ENCODE peak calls at places on chromosomes 4 and X, in ten cellular contexts. One of them, this sample, is unnamed.

GRCh38 chr4:73450398-73451004 is 14.5 kb downstream of the AFP start:
- DNase-seq in GM06990: no peak
- DNase-seq in activated naive CD4-positive, alpha-beta T cell treated with Interleukin-2 at 50 U/mL for 16 hours: no peak
- DNase-seq in cardiac muscle cell: no peak
- DNase-seq in NT2/D1: no peak
- DNase-seq in CD4-positive, alpha-beta memory T cell: no peak
- DNase-seq in uterus: no peak
- DNase-seq in H9: peak
- DNase-seq in nephron progenitor cell: no peak
- DNase-seq in foreskin keratinocyte: peak
- DNase-seq in this sample: peak

GRCh38 chrX:1657367-1658082 is 42.7 kb downstream of the ASMT start:
- DNase-seq in nephron progenitor cell: peak
- DNase-seq in foreskin keratinocyte: peak
- DNase-seq in NT2/D1: no peak
- DNase-seq in activated naive CD4-positive, alpha-beta T cell treated with Interleukin-2 at 50 U/mL for 16 hours: peak
- DNase-seq in CD4-positive, alpha-beta memory T cell: peak
- DNase-seq in H9: no peak
- DNase-seq in GM06990: peak
- DNase-seq in uterus: no peak
- DNase-seq in cardiac muscle cell: peak
- DNase-seq in this sample: peak

GRCh38 chr4:4829837-4830236 is 29.6 kb upstream of the MSX1 start:
- DNase-seq in foreskin keratinocyte: no peak
- DNase-seq in activated naive CD4-positive, alpha-beta T cell treated with Interleukin-2 at 50 U/mL for 16 hours: no peak
- DNase-seq in NT2/D1: no peak
- DNase-seq in CD4-positive, alpha-beta memory T cell: no peak
- DNase-seq in H9: no peak
- DNase-seq in GM06990: no peak
- DNase-seq in uterus: no peak
- DNase-seq in nephron progenitor cell: no peak
- DNase-seq in cardiac muscle cell: no peak
- DNase-seq in this sample: no peak

GRCh38 chr4:185282968-185283367 is 73.6 kb downstream of the SNX25 start:
- DNase-seq in foreskin keratinocyte: no peak
- DNase-seq in NT2/D1: no peak
- DNase-seq in H9: no peak
- DNase-seq in GM06990: no peak
- DNase-seq in CD4-positive, alpha-beta memory T cell: no peak
- DNase-seq in cardiac muscle cell: no peak
- DNase-seq in nephron progenitor cell: no peak
- DNase-seq in uterus: no peak
- DNase-seq in activated naive CD4-positive, alpha-beta T cell treated with Interleukin-2 at 50 U/mL for 16 hours: no peak
- DNase-seq in this sample: no peak

GRCh38 chrX:50725310-50725709 is 88.7 kb downstream of the SHROOM4 start:
- DNase-seq in foreskin keratinocyte: no peak
- DNase-seq in H9: no peak
- DNase-seq in GM06990: no peak
- DNase-seq in cardiac muscle cell: no peak
- DNase-seq in activated naive CD4-positive, alpha-beta T cell treated with Interleukin-2 at 50 U/mL for 16 hours: no peak
- DNase-seq in NT2/D1: no peak
- DNase-seq in CD4-positive, alpha-beta memory T cell: no peak
- DNase-seq in nephron progenitor cell: no peak
- DNase-seq in uterus: no peak
- DNase-seq in this sample: no peak

GRCh38 chr4:111641813-111642579 is 503.3 kb upstream of the FAM241A start:
- DNase-seq in activated naive CD4-positive, alpha-beta T cell treated with Interleukin-2 at 50 U/mL for 16 hours: no peak
- DNase-seq in nephron progenitor cell: peak
- DNase-seq in GM06990: peak
- DNase-seq in CD4-positive, alpha-beta memory T cell: no peak
- DNase-seq in cardiac muscle cell: peak
- DNase-seq in H9: peak
- DNase-seq in uterus: peak
- DNase-seq in NT2/D1: peak
- DNase-seq in foreskin keratinocyte: peak
- DNase-seq in this sample: peak

GRCh38 chrX:54808109-54808604 is 612 bp downstream of the MAGED2 start:
- DNase-seq in activated naive CD4-positive, alpha-beta T cell treated with Interleukin-2 at 50 U/mL for 16 hours: peak
- DNase-seq in H9: peak
- DNase-seq in foreskin keratinocyte: no peak
- DNase-seq in CD4-positive, alpha-beta memory T cell: no peak
- DNase-seq in cardiac muscle cell: peak
- DNase-seq in nephron progenitor cell: peak
- DNase-seq in NT2/D1: peak
- DNase-seq in uterus: peak
- DNase-seq in GM06990: no peak
- DNase-seq in this sample: no peak

GRCh38 chrX:55488268-55488558 is 1.4 kb downstream of the USP51 start:
- DNase-seq in activated naive CD4-positive, alpha-beta T cell treated with Interleukin-2 at 50 U/mL for 16 hours: no peak
- DNase-seq in GM06990: no peak
- DNase-seq in nephron progenitor cell: no peak
- DNase-seq in CD4-positive, alpha-beta memory T cell: no peak
- DNase-seq in cardiac muscle cell: no peak
- DNase-seq in uterus: no peak
- DNase-seq in foreskin keratinocyte: no peak
- DNase-seq in H9: no peak
- DNase-seq in NT2/D1: no peak
- DNase-seq in this sample: no peak

GRCh38 chrX:23365541-23365940 is 30.9 kb downstream of the PTCHD1 start:
- DNase-seq in NT2/D1: no peak
- DNase-seq in foreskin keratinocyte: no peak
- DNase-seq in H9: no peak
- DNase-seq in uterus: no peak
- DNase-seq in activated naive CD4-positive, alpha-beta T cell treated with Interleukin-2 at 50 U/mL for 16 hours: no peak
- DNase-seq in nephron progenitor cell: no peak
- DNase-seq in cardiac muscle cell: no peak
- DNase-seq in GM06990: no peak
- DNase-seq in CD4-positive, alpha-beta memory T cell: no peak
- DNase-seq in this sample: no peak